ENCODE peak calls at places on chromosomes 16 and 17, in seven cellular contexts. P is epithelial cell of esophagus, Q is cardiac muscle cell, H is endodermal cell, W is tibial nerve, F is BJ, D is heart left ventricle. X is an unnamed sample.

GRCh38 chr17:67531291-67531690 is 154.2 kb downstream of the PITPNC1 start:
- DNase-seq in P (no peak), Q (peak), H (peak), W (no peak), F (no peak), D (no peak), X (no peak)

GRCh38 chr16:67237396-67238277 is 9.6 kb downstream of the FHOD1 start:
- DNase-seq in P (no peak), Q (no peak), H (no peak), W (no peak), F (no peak), D (peak), X (no peak)

GRCh38 chr17:16417896-16418683 is 2.7 kb downstream of the TRPV2 start:
- DNase-seq in P (no peak), Q (peak), H (peak), W (no peak), F (no peak), D (no peak), X (no peak)

GRCh38 chr16:87298857-87299465 is 18.2 kb downstream of the C16orf95 start:
- DNase-seq in P (no peak), Q (no peak), H (no peak), W (no peak), F (no peak), D (no peak), X (no peak)

GRCh38 chr17:9195961-9196668 is 174.8 kb downstream of the NTN1 start:
- DNase-seq in P (peak), Q (no peak), H (peak), W (no peak), F (no peak), D (no peak), X (no peak)

GRCh38 chr17:65785109-65785508 is 223.7 kb upstream of the AXIN2 start:
- DNase-seq in P (peak), Q (peak), H (no peak), W (no peak), F (peak), D (no peak), X (peak)

GRCh38 chr17:229130-229944 is 47.9 kb upstream of the DOC2B start:
- DNase-seq in P (no peak), Q (peak), H (no peak), W (no peak), F (no peak), D (peak), X (no peak)

GRCh38 chr16:11348737-11349598 is 3.7 kb downstream of the RMI2 start:
- DNase-seq in P (no peak), Q (no peak), H (no peak), W (no peak), F (no peak), D (peak), X (no peak)

GRCh38 chr16:49049191-49049590 is 232.4 kb downstream of the CBLN1 start:
- DNase-seq in P (no peak), Q (no peak), H (no peak), W (no peak), F (no peak), D (no peak), X (no peak)

GRCh38 chr16:23025692-23026305 is 123.5 kb downstream of the USP31 start:
- DNase-seq in P (peak), Q (no peak), H (no peak), W (no peak), F (peak), D (no peak), X (no peak)

GRCh38 chr17:1197781-1198490 is 18.2 kb upstream of the ABR start:
- DNase-seq in P (no peak), Q (peak), H (no peak), W (peak), F (no peak), D (peak), X (no peak)

GRCh38 chr16:48206594-48207242 is 37.4 kb upstream of the LONP2 start:
- DNase-seq in P (peak), Q (peak), H (no peak), W (no peak), F (no peak), D (no peak), X (no peak)

GRCh38 chr16:53219795-53220194 is 165.0 kb downstream of the CHD9 start:
- DNase-seq in P (peak), Q (peak), H (no peak), W (no peak), F (peak), D (no peak), X (no peak)

GRCh38 chr17:4769628-4770027 is 2.1 kb upstream of the TM4SF5 start:
- DNase-seq in P (peak), Q (no peak), H (no peak), W (no peak), F (no peak), D (no peak), X (no peak)

GRCh38 chr17:9905902-9906301 is 831 bp upstream of the RCVRN start:
- DNase-seq in P (no peak), Q (peak), H (peak), W (no peak), F (no peak), D (peak), X (no peak)

GRCh38 chr17:10081571-10082169 is 116.7 kb downstream of the GAS7 start:
- DNase-seq in P (no peak), Q (no peak), H (peak), W (no peak), F (no peak), D (no peak), X (no peak)

GRCh38 chr16:6160303-6160702 is 1062.7 kb upstream of the EEF2KMT start:
- DNase-seq in P (no peak), Q (no peak), H (no peak), W (no peak), F (no peak), D (no peak), X (no peak)

GRCh38 chr17:16908282-16908681 is 63.6 kb downstream of the TNFRSF13B start:
- DNase-seq in P (no peak), Q (no peak), H (peak), W (no peak), F (no peak), D (no peak), X (no peak)

GRCh38 chr16:84836234-84836647 is 16.5 kb downstream of the CRISPLD2 start:
- DNase-seq in P (peak), Q (peak), H (peak), W (peak), F (peak), D (peak), X (peak)

GRCh38 chr16:12532871-12533610 is 270.6 kb downstream of the CPPED1 start:
- DNase-seq in P (no peak), Q (no peak), H (no peak), W (no peak), F (no peak), D (no peak), X (no peak)

GRCh38 chr16:84117482-84117843 is 721 bp upstream of the MBTPS1 start:
- DNase-seq in P (peak), Q (no peak), H (peak), W (no peak), F (no peak), D (no peak), X (no peak)

GRCh38 chr16:50684823-50685455 is 3.8 kb upstream of the SNX20 start:
- DNase-seq in P (no peak), Q (no peak), H (no peak), W (no peak), F (no peak), D (no peak), X (no peak)

GRCh38 chr16:75250089-75250808 is 1.2 kb downstream of the BCAR1 start:
- DNase-seq in P (no peak), Q (no peak), H (no peak), W (no peak), F (no peak), D (peak), X (no peak)

GRCh38 chr16:9079430-9079812 is 12.0 kb upstream of the HAPSTR1 start:
- DNase-seq in P (no peak), Q (no peak), H (no peak), W (no peak), F (no peak), D (no peak), X (no peak)

GRCh38 chr16:14475370-14476139 is 154.5 kb downstream of the PARN start:
- DNase-seq in P (peak), Q (no peak), H (no peak), W (no peak), F (no peak), D (no peak), X (no peak)

GRCh38 chr16:84088695-84089395 is 27.9 kb downstream of the MBTPS1 start:
- DNase-seq in P (peak), Q (no peak), H (no peak), W (no peak), F (no peak), D (no peak), X (no peak)

GRCh38 chr17:10162034-10162433 is 36.4 kb downstream of the GAS7 start:
- DNase-seq in P (no peak), Q (peak), H (peak), W (no peak), F (no peak), D (no peak), X (no peak)

GRCh38 chr17:65630502-65630901 is 69.1 kb upstream of the AXIN2 start:
- DNase-seq in P (no peak), Q (no peak), H (no peak), W (no peak), F (no peak), D (no peak), X (no peak)

GRCh38 chr16:82580293-82580900 is 46.4 kb upstream of the CDH13 start:
- DNase-seq in P (peak), Q (peak), H (peak), W (no peak), F (no peak), D (no peak), X (no peak)
- TF ChIP-seq CTCF in P (peak), Q (peak), H (peak), W (no peak), F (peak), D (peak), X (no peak)

GRCh38 chr17:81978901-81979298 is 1.5 kb downstream of the ASPSCR1 start:
- DNase-seq in P (no peak), Q (no peak), H (no peak), W (no peak), F (no peak), D (no peak), X (no peak)
- H3K4me3 ChIP-seq in P (no peak), Q (no peak), H (no peak), W (no peak), F (no peak), D (no peak), X (no peak)

GRCh38 chr16:35908152-35908551 is 2448.7 kb downstream of the TP53TG3F start:
- DNase-seq in P (no peak), Q (no peak), H (no peak), W (no peak), F (no peak), D (no peak), X (no peak)

GRCh38 chr16:35906440-35906839 is 2447.0 kb downstream of the TP53TG3F start:
- DNase-seq in P (no peak), Q (no peak), H (no peak), W (no peak), F (no peak), D (no peak), X (no peak)

GRCh38 chr16:35910409-35910808 is 2451.0 kb downstream of the TP53TG3F start:
- DNase-seq in P (no peak), Q (no peak), H (no peak), W (no peak), F (no peak), D (no peak), X (no peak)

GRCh38 chr16:35909351-35909954 is 2450.0 kb downstream of the TP53TG3F start:
- DNase-seq in P (no peak), Q (no peak), H (no peak), W (no peak), F (no peak), D (no peak), X (no peak)

GRCh38 chr16:35908942-35909341 is 2449.5 kb downstream of the TP53TG3F start:
- DNase-seq in P (no peak), Q (no peak), H (peak), W (no peak), F (no peak), D (no peak), X (no peak)
- TF ChIP-seq CTCF in P (no peak), Q (no peak), H (no peak), W (no peak), F (no peak), D (no peak), X (no peak)

DNA sequence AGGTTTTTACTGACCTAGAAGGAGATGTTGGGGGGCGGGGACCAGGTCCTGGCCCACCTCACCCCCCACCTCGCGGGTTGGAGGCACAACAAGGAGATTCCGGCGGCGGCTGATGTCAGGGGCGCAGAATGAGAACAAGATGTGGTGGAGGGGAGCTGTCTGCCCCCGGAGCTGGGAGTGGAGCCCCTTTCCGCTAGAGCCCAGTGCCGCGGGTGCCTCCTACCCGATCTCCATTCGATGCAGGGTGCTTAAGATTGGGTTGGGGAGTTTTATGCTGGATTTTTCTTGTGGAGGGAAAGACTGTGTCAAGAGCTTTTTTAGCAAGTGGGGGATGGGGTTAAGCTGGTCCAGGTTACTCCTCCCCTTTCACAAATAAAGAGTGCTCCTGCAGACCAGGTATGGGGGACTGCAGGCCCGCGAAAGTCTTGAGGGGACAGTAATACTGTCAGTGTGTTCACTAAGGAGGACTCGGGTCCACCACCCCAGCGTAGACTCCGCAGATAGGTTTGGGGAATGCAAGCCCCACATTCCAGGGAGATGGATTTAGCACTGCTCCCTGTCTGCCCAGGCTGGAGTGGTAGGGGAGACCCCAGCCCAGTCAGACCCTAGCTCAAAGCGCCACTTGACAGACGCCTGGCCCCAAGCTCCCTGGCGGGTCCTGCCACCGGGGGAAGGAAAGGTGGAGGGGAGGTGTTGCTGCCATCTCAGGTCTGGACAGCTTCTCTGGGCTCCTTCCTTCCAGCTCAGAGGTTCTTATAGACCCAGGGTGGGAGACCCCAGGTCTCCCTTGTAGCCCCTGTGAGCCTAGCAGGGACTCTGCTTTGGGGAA is 2.0 kb downstream of the CACNA1G start:
- DNase-seq in P (no peak), Q (no peak), H (peak), W (no peak), F (no peak), D (no peak), X (no peak)
- H3K4me3 ChIP-seq in P (no peak), Q (peak), H (no peak), W (no peak), F (no peak), D (no peak), X (no peak)

GRCh38 chr17:28717578-28718316 is at the start of gene RAB34:
- DNase-seq in P (peak), Q (peak), H (peak), W (peak), F (peak), D (peak), X (no peak)
- TF ChIP-seq CTCF in P (no peak), Q (peak), H (peak), W (no peak), F (peak), D (no peak), X (peak)

DNA sequence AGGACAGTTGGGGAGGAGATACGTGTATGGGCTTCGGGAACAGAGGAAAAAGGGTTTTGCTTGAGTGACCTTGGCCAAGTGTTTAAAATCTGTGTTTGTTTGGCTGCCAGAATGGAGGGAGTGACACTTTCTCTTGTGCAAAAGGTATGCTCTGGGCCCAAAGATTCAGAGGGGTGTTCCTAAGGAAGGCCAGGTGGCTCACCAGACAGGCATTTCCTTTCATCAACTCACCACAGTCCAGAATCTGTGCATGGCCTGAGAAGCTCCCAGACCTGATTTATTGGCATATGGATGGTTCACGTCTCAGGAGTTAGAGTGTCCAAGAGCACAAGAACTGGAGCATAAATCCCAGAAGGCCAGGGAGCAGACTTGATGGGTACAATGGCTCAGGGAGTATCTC is 53.4 kb upstream of the NLK start:
- DNase-seq in P (peak), Q (no peak), H (no peak), W (no peak), F (no peak), D (no peak), X (no peak)
- H3K4me3 ChIP-seq in P (no peak), Q (no peak), H (no peak), W (no peak), F (no peak), D (no peak), X (no peak)

DNA sequence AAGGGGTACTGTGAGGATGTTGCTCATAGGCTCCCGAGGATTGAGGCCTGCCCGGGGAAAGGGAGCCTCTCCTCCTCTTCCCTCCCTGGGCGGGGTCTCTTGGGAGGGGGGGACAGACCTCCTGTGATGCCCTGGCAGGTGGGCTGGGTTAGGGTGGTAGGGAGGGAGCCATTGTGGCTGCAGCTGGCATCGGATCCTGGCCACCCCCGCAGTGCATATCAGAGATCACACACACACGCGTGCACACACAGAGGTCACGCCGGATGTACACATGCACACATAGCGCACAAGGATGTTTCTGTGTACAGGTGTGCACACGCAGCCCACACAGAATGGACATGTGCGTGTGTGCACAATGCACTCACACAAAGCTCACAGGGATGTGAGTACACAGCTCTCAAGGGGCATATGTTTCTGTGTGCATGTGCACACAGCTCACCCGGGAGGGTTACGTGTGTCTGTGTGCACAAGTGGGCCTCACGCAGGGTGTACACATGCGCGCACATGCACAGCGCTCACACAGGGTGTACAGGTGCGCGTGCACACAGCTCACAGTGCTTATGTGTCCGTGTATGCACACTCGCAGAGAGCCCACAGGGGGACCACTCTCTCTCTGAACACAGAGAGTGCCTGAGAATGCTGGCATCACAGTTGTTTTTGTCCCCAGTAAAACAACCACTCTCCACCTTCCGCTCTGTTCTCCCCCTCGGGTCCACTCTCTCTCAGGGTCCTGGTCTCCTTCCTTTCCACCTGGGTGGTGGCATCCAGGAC is 2.4 kb downstream of the GJD3 start:
- DNase-seq in P (no peak), Q (no peak), H (peak), W (no peak), F (no peak), D (no peak), X (no peak)
- TF ChIP-seq CTCF in P (no peak), Q (no peak), H (no peak), W (no peak), F (no peak), D (no peak), X (no peak)

DNA sequence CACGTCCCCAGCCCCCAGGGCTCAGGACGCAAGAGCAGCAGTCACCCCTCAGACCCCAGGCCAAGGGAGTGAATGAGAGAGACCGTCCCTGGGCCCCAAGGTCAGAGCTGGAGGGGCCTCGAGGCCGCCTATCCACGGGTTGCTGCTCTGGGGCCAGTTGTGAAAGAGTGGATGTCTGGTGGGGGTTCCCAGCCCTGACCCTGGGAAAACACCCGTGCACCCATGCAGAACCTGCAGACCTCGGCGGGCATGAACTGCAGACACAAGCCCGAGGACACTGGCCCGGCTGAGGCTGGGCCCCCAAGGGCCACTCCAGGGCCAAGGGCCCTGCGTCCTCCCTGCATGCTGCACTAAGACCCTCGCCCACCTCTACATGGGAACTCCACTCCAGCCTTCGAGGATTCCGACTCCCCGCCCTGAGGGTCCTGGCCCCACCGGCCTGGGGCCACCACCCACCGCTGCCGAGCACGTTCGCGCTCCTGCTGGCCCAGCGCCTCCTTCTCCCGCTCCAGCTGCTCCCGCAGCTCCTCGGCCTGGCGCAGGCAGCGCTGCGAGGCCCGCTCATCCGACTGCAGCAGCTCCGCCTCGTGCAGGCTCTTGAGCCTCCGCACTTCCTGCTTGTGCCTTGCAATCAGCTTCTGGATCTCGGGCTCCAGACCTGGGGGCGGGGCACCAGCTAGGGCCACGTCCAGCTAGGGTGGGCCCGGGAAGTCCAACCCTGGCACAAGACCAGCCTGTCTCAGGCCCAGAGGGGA is 27.6 kb upstream of the AATK start:
- DNase-seq in P (no peak), Q (no peak), H (no peak), W (no peak), F (no peak), D (no peak), X (no peak)
- H3K4me3 ChIP-seq in P (no peak), Q (no peak), H (no peak), W (no peak), F (no peak), D (no peak), X (no peak)